ENCODE peak calls at places on chromosomes 4 and X, in eight cellular contexts. One of them, this sample, is unnamed.

GRCh38 chrX:1763294-1763693 is 148.4 kb downstream of the ASMT start:
- DNase-seq in transverse colon: no peak
- DNase-seq in ovary: no peak
- DNase-seq in body of pancreas: no peak
- DNase-seq in right atrium auricular region: no peak
- DNase-seq in lower lobe of right lung: no peak
- DNase-seq in heart right ventricle: no peak
- DNase-seq in BJ: no peak
- DNase-seq in this sample: no peak

GRCh38 chrX:781216-782211 is 150.9 kb downstream of the SHOX start:
- DNase-seq in transverse colon: no peak
- DNase-seq in ovary: no peak
- DNase-seq in body of pancreas: no peak
- DNase-seq in right atrium auricular region: no peak
- DNase-seq in lower lobe of right lung: no peak
- DNase-seq in heart right ventricle: no peak
- DNase-seq in BJ: no peak
- DNase-seq in this sample: no peak

GRCh38 chr4:81164623-81165416 is 50.2 kb downstream of the PRKG2 start:
- DNase-seq in transverse colon: peak; percentile 43
- DNase-seq in ovary: no peak
- DNase-seq in body of pancreas: no peak
- DNase-seq in right atrium auricular region: no peak
- DNase-seq in lower lobe of right lung: no peak
- DNase-seq in heart right ventricle: no peak
- DNase-seq in BJ: peak; percentile 49
- DNase-seq in this sample: peak; percentile 44

GRCh38 chr4:24604558-24605214 is 20.3 kb upstream of the DHX15 start:
- DNase-seq in transverse colon: no peak
- DNase-seq in ovary: no peak
- DNase-seq in body of pancreas: no peak
- DNase-seq in right atrium auricular region: no peak
- DNase-seq in lower lobe of right lung: no peak
- DNase-seq in heart right ventricle: no peak
- DNase-seq in BJ: no peak
- DNase-seq in this sample: no peak

GRCh38 chr4:42302348-42302747 is 94.9 kb upstream of the SHISA3 start:
- DNase-seq in transverse colon: no peak
- DNase-seq in ovary: no peak
- DNase-seq in body of pancreas: no peak
- DNase-seq in right atrium auricular region: no peak
- DNase-seq in lower lobe of right lung: no peak
- DNase-seq in heart right ventricle: no peak
- DNase-seq in BJ: no peak
- DNase-seq in this sample: peak; percentile 43

GRCh38 chr4:105280338-105280809 is 133.7 kb downstream of the TET2 start:
- DNase-seq in transverse colon: no peak
- DNase-seq in ovary: no peak
- DNase-seq in body of pancreas: no peak
- DNase-seq in right atrium auricular region: no peak
- DNase-seq in lower lobe of right lung: no peak
- DNase-seq in heart right ventricle: no peak
- DNase-seq in BJ: peak; percentile 87
- DNase-seq in this sample: peak; percentile 93

GRCh38 chr4:67935888-67936287 is 27.4 kb downstream of the TMPRSS11A start:
- DNase-seq in transverse colon: no peak
- DNase-seq in ovary: no peak
- DNase-seq in body of pancreas: no peak
- DNase-seq in right atrium auricular region: no peak
- DNase-seq in lower lobe of right lung: no peak
- DNase-seq in heart right ventricle: no peak
- DNase-seq in BJ: no peak
- DNase-seq in this sample: no peak

GRCh38 chr4:100288811-100289529 is 98.7 kb upstream of the DDIT4L start:
- DNase-seq in transverse colon: no peak
- DNase-seq in ovary: no peak
- DNase-seq in body of pancreas: no peak
- DNase-seq in right atrium auricular region: no peak
- DNase-seq in lower lobe of right lung: no peak
- DNase-seq in heart right ventricle: no peak
- DNase-seq in BJ: no peak
- DNase-seq in this sample: no peak

GRCh38 chrX:153642313-153642654 is 4.7 kb upstream of the DUSP9 start:
- DNase-seq in transverse colon: no peak
- DNase-seq in ovary: no peak
- DNase-seq in body of pancreas: no peak
- DNase-seq in right atrium auricular region: no peak
- DNase-seq in lower lobe of right lung: no peak
- DNase-seq in heart right ventricle: no peak
- DNase-seq in BJ: no peak
- DNase-seq in this sample: no peak
- H3K4me3 ChIP-seq in transverse colon: no peak overlapping the region
- H3K4me3 ChIP-seq in ovary: no peak overlapping the region
- H3K4me3 ChIP-seq in body of pancreas: no peak overlapping the region
- H3K4me3 ChIP-seq in right atrium auricular region: no peak overlapping the region
- H3K4me3 ChIP-seq in lower lobe of right lung: peak overlapping the region; percentile 17
- H3K4me3 ChIP-seq in heart right ventricle: peak overlapping the region; percentile 19
- H3K4me3 ChIP-seq in BJ: no peak overlapping the region
- H3K4me3 ChIP-seq in this sample: no peak overlapping the region

GRCh38 chrX:137052641-137053235 is 18.9 kb upstream of the GPR101 start:
- DNase-seq in transverse colon: no peak
- DNase-seq in ovary: no peak
- DNase-seq in body of pancreas: no peak
- DNase-seq in right atrium auricular region: no peak
- DNase-seq in lower lobe of right lung: no peak
- DNase-seq in heart right ventricle: no peak
- DNase-seq in BJ: no peak
- DNase-seq in this sample: no peak
- TF ChIP-seq CTCF in transverse colon: no peak
- TF ChIP-seq CTCF in ovary: peak; percentile 31
- TF ChIP-seq CTCF in body of pancreas: no peak
- TF ChIP-seq CTCF in right atrium auricular region: peak; percentile 10
- TF ChIP-seq CTCF in lower lobe of right lung: peak; percentile 4
- TF ChIP-seq CTCF in heart right ventricle: no peak
- TF ChIP-seq CTCF in BJ: no peak
- TF ChIP-seq CTCF in this sample: no peak

GRCh38 chrX:9147631-9148189 is 113.8 kb upstream of the FAM9B start:
- DNase-seq in transverse colon: no peak
- DNase-seq in ovary: no peak
- DNase-seq in body of pancreas: no peak
- DNase-seq in right atrium auricular region: no peak
- DNase-seq in lower lobe of right lung: no peak
- DNase-seq in heart right ventricle: no peak
- DNase-seq in BJ: no peak
- DNase-seq in this sample: no peak
- H3K4me3 ChIP-seq in transverse colon: no peak overlapping the region
- H3K4me3 ChIP-seq in ovary: no peak overlapping the region
- H3K4me3 ChIP-seq in body of pancreas: no peak overlapping the region
- H3K4me3 ChIP-seq in right atrium auricular region: no peak overlapping the region
- H3K4me3 ChIP-seq in lower lobe of right lung: no peak overlapping the region
- H3K4me3 ChIP-seq in heart right ventricle: no peak overlapping the region
- H3K4me3 ChIP-seq in BJ: no peak overlapping the region
- H3K4me3 ChIP-seq in this sample: no peak overlapping the region

GRCh38 chrX:54891573-54891972 is 29.1 kb upstream of the TRO start:
- DNase-seq in transverse colon: peak; percentile 19
- DNase-seq in ovary: no peak
- DNase-seq in body of pancreas: peak; percentile 27
- DNase-seq in right atrium auricular region: no peak
- DNase-seq in lower lobe of right lung: no peak
- DNase-seq in heart right ventricle: no peak
- DNase-seq in BJ: no peak
- DNase-seq in this sample: peak; percentile 33
- TF ChIP-seq CTCF in transverse colon: peak; percentile 29
- TF ChIP-seq CTCF in ovary: no peak
- TF ChIP-seq CTCF in body of pancreas: peak; percentile 24
- TF ChIP-seq CTCF in right atrium auricular region: peak; percentile 53
- TF ChIP-seq CTCF in lower lobe of right lung: peak; percentile 41
- TF ChIP-seq CTCF in heart right ventricle: peak; percentile 54
- TF ChIP-seq CTCF in BJ: peak; percentile 49
- TF ChIP-seq CTCF in this sample: peak; percentile 36

This sample was measured in astrocyte of the spinal cord.